ENCODE peak calls at places on chromosomes 5 and 9, in five cellular contexts. Y is EH, H is RWPE1, X is GF-D8, W is neural progenitor cell. S is an unnamed sample.

GRCh38 chr5:14998494-14998893 is 126.9 kb upstream of the ANKH start:
- DNase-seq in Y (no peak), H (no peak), X (no peak), W (no peak), S (no peak)

GRCh38 chr9:124518116-124518515 is 10.9 kb upstream of the NR5A1 start:
- DNase-seq in Y (no peak), H (no peak), X (no peak), W (no peak), S (no peak)

GRCh38 chr9:112731971-112732370 is 14.1 kb upstream of the INIP start:
- DNase-seq in Y (no peak), H (no peak), X (no peak), W (no peak), S (no peak)

GRCh38 chr5:175654807-175655206 is 3.1 kb upstream of the HRH2 start:
- DNase-seq in Y (no peak), H (no peak), X (peak; percentile 50), W (no peak), S (no peak)

GRCh38 chr9:123322771-123323481 is 33.1 kb upstream of the CRB2 start:
- DNase-seq in Y (no peak), H (no peak), X (peak; percentile 26), W (no peak), S (peak; percentile 71)

GRCh38 chr5:36200513-36200912 is 41.2 kb downstream of the NADK2 start:
- DNase-seq in Y (peak; percentile 32), H (peak; percentile 64), X (no peak), W (no peak), S (no peak)

GRCh38 chr5:149944666-149945065 is at the start of gene PDE6A:
- DNase-seq in Y (no peak), H (no peak), X (no peak), W (no peak), S (no peak)

GRCh38 chr5:67998709-67999251 is 216.8 kb upstream of the PIK3R1 start:
- DNase-seq in Y (peak; percentile 91), H (no peak), X (no peak), W (no peak), S (no peak)

GRCh38 chr9:29806941-29807625 is 2233.8 kb upstream of the C9orf72 start:
- DNase-seq in Y (no peak), H (peak; percentile 69), X (no peak), W (peak; percentile 82), S (no peak)

GRCh38 chr9:8632493-8632892 is 832.9 kb upstream of the DMAC1 start:
- DNase-seq in Y (no peak), H (no peak), X (no peak), W (no peak), S (no peak)

GRCh38 chr9:133059623-133060022 is 2.2 kb upstream of the CEL start:
- DNase-seq in Y (no peak), H (peak; percentile 88), X (peak; percentile 76), W (no peak), S (no peak)